ENCODE peak calls at places on chromosomes 3 and 15, in eight cellular contexts. One of them, this sample, is unnamed.

GRCh38 chr3:120636790-120637401 is 40.8 kb downstream of the NDUFB4 start:
- DNase-seq in K562: no peak
- DNase-seq in A549: no peak
- DNase-seq in HCT116: no peak
- DNase-seq in Peyer's patch: no peak
- DNase-seq in sigmoid colon: no peak
- DNase-seq in esophagus squamous epithelium: no peak
- DNase-seq in ovary: no peak
- DNase-seq in this sample: no peak

GRCh38 chr3:108241146-108241545 is 18.9 kb upstream of the IFT57 start:
- DNase-seq in A549: no peak
- DNase-seq in HCT116: no peak
- DNase-seq in K562: no peak
- DNase-seq in ovary: no peak
- DNase-seq in sigmoid colon: no peak
- DNase-seq in Peyer's patch: no peak
- DNase-seq in esophagus squamous epithelium: no peak
- DNase-seq in this sample: no peak

GRCh38 chr3:54649551-54649950 is 278.3 kb downstream of the LRTM1 start:
- DNase-seq in sigmoid colon: no peak
- DNase-seq in esophagus squamous epithelium: no peak
- DNase-seq in Peyer's patch: no peak
- DNase-seq in HCT116: no peak
- DNase-seq in K562: no peak
- DNase-seq in ovary: no peak
- DNase-seq in A549: no peak
- DNase-seq in this sample: no peak

GRCh38 chr3:28295819-28296364 is 52.6 kb upstream of the ZCWPW2 start:
- DNase-seq in A549: no peak
- DNase-seq in HCT116: no peak
- DNase-seq in Peyer's patch: no peak
- DNase-seq in ovary: no peak
- DNase-seq in K562: no peak
- DNase-seq in sigmoid colon: no peak
- DNase-seq in esophagus squamous epithelium: no peak
- DNase-seq in this sample: no peak

GRCh38 chr15:27086146-27086545 is 115.2 kb downstream of the GABRG3 start:
- DNase-seq in esophagus squamous epithelium: no peak
- DNase-seq in HCT116: no peak
- DNase-seq in ovary: no peak
- DNase-seq in K562: peak; percentile 56
- DNase-seq in A549: no peak
- DNase-seq in Peyer's patch: no peak
- DNase-seq in sigmoid colon: no peak
- DNase-seq in this sample: no peak

GRCh38 chr15:41978534-41978933 is 6.2 kb upstream of the EHD4 start:
- DNase-seq in esophagus squamous epithelium: no peak
- DNase-seq in ovary: no peak
- DNase-seq in HCT116: no peak
- DNase-seq in Peyer's patch: no peak
- DNase-seq in K562: no peak
- DNase-seq in A549: no peak
- DNase-seq in sigmoid colon: no peak
- DNase-seq in this sample: no peak

GRCh38 chr15:58454950-58455401 is 23.2 kb downstream of the LIPC start:
- DNase-seq in sigmoid colon: no peak
- DNase-seq in ovary: no peak
- DNase-seq in A549: no peak
- DNase-seq in HCT116: no peak
- DNase-seq in esophagus squamous epithelium: no peak
- DNase-seq in K562: no peak
- DNase-seq in Peyer's patch: no peak
- DNase-seq in this sample: no peak

GRCh38 chr3:116852801-116853200 is 143.2 kb downstream of the TUSC7 start:
- DNase-seq in ovary: no peak
- DNase-seq in sigmoid colon: no peak
- DNase-seq in HCT116: no peak
- DNase-seq in A549: no peak
- DNase-seq in Peyer's patch: no peak
- DNase-seq in esophagus squamous epithelium: no peak
- DNase-seq in K562: no peak
- DNase-seq in this sample: no peak

GRCh38 chr3:151327571-151328198 is 1.7 kb downstream of the P2RY13 start:
- DNase-seq in Peyer's patch: no peak
- DNase-seq in sigmoid colon: no peak
- DNase-seq in HCT116: no peak
- DNase-seq in ovary: no peak
- DNase-seq in K562: no peak
- DNase-seq in esophagus squamous epithelium: no peak
- DNase-seq in A549: peak; percentile 18
- DNase-seq in this sample: no peak

GRCh38 chr3:141375381-141376301 is 7.3 kb downstream of the ZBTB38 start:
- DNase-seq in esophagus squamous epithelium: no peak
- DNase-seq in ovary: no peak
- DNase-seq in HCT116: no peak
- DNase-seq in Peyer's patch: no peak
- DNase-seq in A549: no peak
- DNase-seq in sigmoid colon: no peak
- DNase-seq in K562: no peak
- DNase-seq in this sample: no peak

GRCh38 chr15:84811151-84811550 is 6.0 kb upstream of the ALPK3 start:
- DNase-seq in ovary: no peak
- DNase-seq in A549: no peak
- DNase-seq in K562: no peak
- DNase-seq in HCT116: no peak
- DNase-seq in sigmoid colon: no peak
- DNase-seq in esophagus squamous epithelium: no peak
- DNase-seq in Peyer's patch: no peak
- DNase-seq in this sample: no peak

GRCh38 chr15:78129098-78130011 is 1.9 kb downstream of the CIB2 start:
- DNase-seq in sigmoid colon: no peak
- DNase-seq in esophagus squamous epithelium: no peak
- DNase-seq in K562: no peak
- DNase-seq in ovary: no peak
- DNase-seq in Peyer's patch: no peak
- DNase-seq in HCT116: no peak
- DNase-seq in A549: no peak
- DNase-seq in this sample: no peak

DNA sequence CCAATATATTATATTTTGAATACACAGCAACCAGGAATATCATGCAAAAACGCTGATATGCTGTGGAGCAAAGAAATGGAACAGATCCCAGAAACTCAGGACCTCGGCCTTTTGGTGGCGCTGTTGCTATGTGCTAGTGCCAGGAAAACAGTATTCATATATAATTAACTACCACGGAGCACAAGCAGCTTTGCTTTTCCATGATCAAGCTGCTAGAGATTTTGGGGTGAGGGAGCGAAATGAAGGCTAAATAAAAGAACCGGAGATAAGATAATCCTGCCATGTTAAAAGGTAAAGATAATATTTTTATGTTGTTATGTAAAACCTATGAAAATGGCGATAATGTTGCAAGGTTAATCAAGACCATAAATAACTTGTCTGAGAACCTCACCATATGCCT is 157.7 kb upstream of the FAM3D start:
- DNase-seq in A549: peak; percentile 4
- DNase-seq in ovary: no peak
- DNase-seq in K562: peak; percentile 13
- DNase-seq in esophagus squamous epithelium: no peak
- DNase-seq in Peyer's patch: peak; percentile 72
- DNase-seq in sigmoid colon: no peak
- DNase-seq in HCT116: peak; percentile 42
- DNase-seq in this sample: peak; percentile 40
- TF ChIP-seq CTCF in A549: peak; percentile 51
- TF ChIP-seq CTCF in ovary: no peak
- TF ChIP-seq CTCF in K562: peak; percentile 59
- TF ChIP-seq CTCF in esophagus squamous epithelium: peak; percentile 41
- TF ChIP-seq CTCF in Peyer's patch: no peak
- TF ChIP-seq CTCF in sigmoid colon: no peak
- TF ChIP-seq CTCF in HCT116: peak; percentile 53
- TF ChIP-seq CTCF in this sample: peak; percentile 48

GRCh38 chr3:57227204-57227929 is at the start of gene APPL1:
- DNase-seq in K562: peak; percentile 93
- DNase-seq in ovary: peak; percentile 96
- DNase-seq in A549: peak; percentile 85
- DNase-seq in HCT116: peak; percentile 75
- DNase-seq in Peyer's patch: peak; percentile 95
- DNase-seq in esophagus squamous epithelium: peak; percentile 18
- DNase-seq in sigmoid colon: peak; percentile 95
- DNase-seq in this sample: peak; percentile 96
- TF ChIP-seq POLR2A in K562: peak; percentile 80
- TF ChIP-seq POLR2A in ovary: peak; percentile 91
- TF ChIP-seq POLR2A in A549: peak; percentile 80
- TF ChIP-seq POLR2A in HCT116: peak; percentile 83
- TF ChIP-seq POLR2A in Peyer's patch: peak; percentile 60
- TF ChIP-seq POLR2A in esophagus squamous epithelium: peak; percentile 56
- TF ChIP-seq POLR2A in sigmoid colon: peak; percentile 83
- TF ChIP-seq POLR2A in this sample: peak; percentile 85

DNA sequence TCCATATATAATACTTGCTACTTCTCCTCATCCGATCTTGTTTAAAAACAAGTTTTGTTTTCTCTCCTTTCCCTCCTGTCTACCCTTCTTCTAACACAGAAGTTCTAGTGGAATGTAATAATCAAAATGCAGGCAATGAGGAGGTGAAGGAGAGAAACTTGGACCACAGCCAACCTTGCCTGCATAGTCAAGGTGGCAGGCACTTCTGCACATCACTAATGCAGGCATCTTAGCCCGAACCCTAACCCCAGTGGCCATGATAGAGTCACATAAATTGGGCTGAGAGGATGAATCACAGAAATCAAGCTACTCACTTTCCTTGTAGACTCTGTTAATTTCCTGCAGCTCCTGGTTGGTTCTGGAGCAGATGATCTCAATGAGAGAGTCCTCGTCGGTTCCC is 41.0 kb downstream of the ANXA2 start:
- DNase-seq in K562: no peak
- DNase-seq in ovary: no peak
- DNase-seq in HCT116: no peak
- DNase-seq in sigmoid colon: no peak
- DNase-seq in A549: no peak
- DNase-seq in esophagus squamous epithelium: no peak
- DNase-seq in Peyer's patch: no peak
- DNase-seq in this sample: no peak
- TF ChIP-seq CTCF in K562: no peak
- TF ChIP-seq CTCF in ovary: no peak
- TF ChIP-seq CTCF in HCT116: no peak
- TF ChIP-seq CTCF in sigmoid colon: no peak
- TF ChIP-seq CTCF in A549: no peak
- TF ChIP-seq CTCF in esophagus squamous epithelium: no peak
- TF ChIP-seq CTCF in Peyer's patch: no peak
- TF ChIP-seq CTCF in this sample: no peak

DNA sequence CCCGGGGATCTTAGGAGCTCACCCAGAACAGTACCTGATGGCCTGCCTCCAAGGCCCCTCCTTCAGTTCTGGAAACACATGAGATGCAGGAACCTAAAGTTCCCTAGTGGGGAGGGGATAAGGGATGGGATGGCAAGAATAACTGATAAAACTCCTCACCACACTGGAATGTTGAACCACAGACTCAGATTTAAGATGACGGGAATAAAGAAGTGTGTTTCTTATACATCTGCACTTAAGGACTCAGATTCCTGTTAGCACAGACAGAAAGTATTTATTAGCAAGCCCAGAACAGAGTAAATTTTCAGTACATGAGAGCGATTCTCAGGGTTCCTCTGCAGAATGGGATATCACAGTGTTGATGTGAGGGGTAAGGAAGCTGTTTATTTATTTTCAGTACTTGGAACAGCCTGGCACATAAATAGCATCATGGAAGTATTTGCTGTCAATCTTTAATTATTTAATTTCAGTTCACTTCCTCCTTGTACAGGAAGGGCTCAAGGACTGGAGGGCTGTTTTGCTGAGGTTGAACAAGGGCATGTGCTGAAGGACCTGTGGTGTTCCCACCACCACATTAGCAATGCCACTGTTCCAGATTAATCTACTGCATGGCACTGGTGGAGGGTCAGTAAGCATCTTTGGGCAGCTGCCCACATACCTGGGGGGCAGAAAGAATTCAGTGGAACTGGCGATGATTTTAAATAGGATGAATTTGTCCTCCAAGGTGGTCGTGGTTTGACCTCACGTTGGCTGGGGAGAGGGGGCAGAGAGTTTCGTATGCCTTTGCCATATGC is 245.0 kb downstream of the TLE3 start:
- DNase-seq in Peyer's patch: no peak
- DNase-seq in A549: no peak
- DNase-seq in K562: no peak
- DNase-seq in ovary: no peak
- DNase-seq in sigmoid colon: no peak
- DNase-seq in esophagus squamous epithelium: no peak
- DNase-seq in HCT116: no peak
- DNase-seq in this sample: no peak
- TF ChIP-seq POLR2A in Peyer's patch: no peak
- TF ChIP-seq POLR2A in A549: no peak
- TF ChIP-seq POLR2A in K562: no peak
- TF ChIP-seq POLR2A in ovary: no peak
- TF ChIP-seq POLR2A in sigmoid colon: no peak
- TF ChIP-seq POLR2A in esophagus squamous epithelium: no peak
- TF ChIP-seq POLR2A in HCT116: no peak
- TF ChIP-seq POLR2A in this sample: no peak

GRCh38 chr3:158261371-158261991 is 151.6 kb downstream of the RSRC1 start:
- DNase-seq in ovary: no peak
- DNase-seq in sigmoid colon: no peak
- DNase-seq in K562: no peak
- DNase-seq in Peyer's patch: no peak
- DNase-seq in esophagus squamous epithelium: no peak
- DNase-seq in HCT116: no peak
- DNase-seq in A549: no peak
- DNase-seq in this sample: no peak
- TF ChIP-seq CTCF in ovary: no peak
- TF ChIP-seq CTCF in sigmoid colon: no peak
- TF ChIP-seq CTCF in K562: no peak
- TF ChIP-seq CTCF in Peyer's patch: no peak
- TF ChIP-seq CTCF in esophagus squamous epithelium: no peak
- TF ChIP-seq CTCF in HCT116: no peak
- TF ChIP-seq CTCF in A549: no peak
- TF ChIP-seq CTCF in this sample: no peak

GRCh38 chr3:105798381-105798934 is 70.4 kb downstream of the CBLB start:
- DNase-seq in Peyer's patch: no peak
- DNase-seq in A549: no peak
- DNase-seq in HCT116: no peak
- DNase-seq in esophagus squamous epithelium: no peak
- DNase-seq in sigmoid colon: no peak
- DNase-seq in K562: no peak
- DNase-seq in ovary: no peak
- DNase-seq in this sample: no peak
- TF ChIP-seq POLR2A in Peyer's patch: no peak
- TF ChIP-seq POLR2A in A549: no peak
- TF ChIP-seq POLR2A in HCT116: no peak
- TF ChIP-seq POLR2A in esophagus squamous epithelium: no peak
- TF ChIP-seq POLR2A in sigmoid colon: no peak
- TF ChIP-seq POLR2A in K562: no peak
- TF ChIP-seq POLR2A in ovary: no peak
- TF ChIP-seq POLR2A in this sample: no peak

GRCh38 chr15:69781411-69782125 is 316.1 kb downstream of the TLE3 start:
- DNase-seq in Peyer's patch: no peak
- DNase-seq in HCT116: no peak
- DNase-seq in esophagus squamous epithelium: no peak
- DNase-seq in ovary: no peak
- DNase-seq in K562: no peak
- DNase-seq in A549: no peak
- DNase-seq in sigmoid colon: no peak
- DNase-seq in this sample: no peak
- TF ChIP-seq CTCF in Peyer's patch: no peak
- TF ChIP-seq CTCF in HCT116: no peak
- TF ChIP-seq CTCF in esophagus squamous epithelium: no peak
- TF ChIP-seq CTCF in ovary: no peak
- TF ChIP-seq CTCF in K562: no peak
- TF ChIP-seq CTCF in A549: no peak
- TF ChIP-seq CTCF in sigmoid colon: no peak
- TF ChIP-seq CTCF in this sample: no peak

This sample was measured in right lobe of liver.